ENCODE peak calls at places on chromosome 18, in four cellular contexts. One of them, this sample, is unnamed.

GRCh38 chr18:58046794-58047555 is 2.9 kb downstream of the NEDD4L start:
- DNase-seq in GM18507: no peak
- DNase-seq in Daoy: no peak
- DNase-seq in activated gamma-delta T cell treated with Interleukin-2 at 50 U/mL for 16 hours: no peak
- DNase-seq in this sample: no peak

GRCh38 chr18:24515721-24516120 is 55.3 kb downstream of the HRH4 start:
- DNase-seq in GM18507: no peak
- DNase-seq in Daoy: no peak
- DNase-seq in activated gamma-delta T cell treated with Interleukin-2 at 50 U/mL for 16 hours: no peak
- DNase-seq in this sample: no peak

GRCh38 chr18:74284501-74285004 is 7.2 kb downstream of the CYB5A start:
- DNase-seq in GM18507: no peak
- DNase-seq in Daoy: no peak
- DNase-seq in activated gamma-delta T cell treated with Interleukin-2 at 50 U/mL for 16 hours: no peak
- DNase-seq in this sample: no peak

GRCh38 chr18:54119524-54120019 is 104.9 kb downstream of the MBD2 start:
- DNase-seq in GM18507: peak
- DNase-seq in Daoy: peak
- DNase-seq in activated gamma-delta T cell treated with Interleukin-2 at 50 U/mL for 16 hours: no peak
- DNase-seq in this sample: no peak

GRCh38 chr18:9874730-9875129 is 11.0 kb upstream of the TXNDC2 start:
- DNase-seq in GM18507: no peak
- DNase-seq in Daoy: peak
- DNase-seq in activated gamma-delta T cell treated with Interleukin-2 at 50 U/mL for 16 hours: no peak
- DNase-seq in this sample: no peak

GRCh38 chr18:11259421-11259820 is 110.1 kb upstream of the PIEZO2 start:
- DNase-seq in GM18507: no peak
- DNase-seq in Daoy: peak
- DNase-seq in activated gamma-delta T cell treated with Interleukin-2 at 50 U/mL for 16 hours: no peak
- DNase-seq in this sample: no peak

GRCh38 chr18:62044490-62045000 is 142.3 kb downstream of the PIGN start:
- DNase-seq in GM18507: no peak
- DNase-seq in Daoy: no peak
- DNase-seq in activated gamma-delta T cell treated with Interleukin-2 at 50 U/mL for 16 hours: no peak
- DNase-seq in this sample: no peak

GRCh38 chr18:26516964-26517363 is 31.4 kb downstream of the KCTD1 start:
- DNase-seq in GM18507: no peak
- DNase-seq in Daoy: no peak
- DNase-seq in activated gamma-delta T cell treated with Interleukin-2 at 50 U/mL for 16 hours: no peak
- DNase-seq in this sample: no peak

GRCh38 chr18:50866765-50867164 is 12.2 kb upstream of the ME2 start:
- DNase-seq in GM18507: no peak
- DNase-seq in Daoy: no peak
- DNase-seq in activated gamma-delta T cell treated with Interleukin-2 at 50 U/mL for 16 hours: no peak
- DNase-seq in this sample: no peak

GRCh38 chr18:61965306-61965705 is 72.5 kb upstream of the RNF152 start:
- DNase-seq in GM18507: no peak
- DNase-seq in Daoy: no peak
- DNase-seq in activated gamma-delta T cell treated with Interleukin-2 at 50 U/mL for 16 hours: no peak
- DNase-seq in this sample: no peak

GRCh38 chr18:22410126-22410525 is 7.6 kb downstream of the CTAGE1 start:
- DNase-seq in GM18507: no peak
- DNase-seq in Daoy: no peak
- DNase-seq in activated gamma-delta T cell treated with Interleukin-2 at 50 U/mL for 16 hours: no peak
- DNase-seq in this sample: no peak

GRCh38 chr18:72530622-72531021 is 13.5 kb downstream of the CBLN2 start:
- DNase-seq in GM18507: no peak
- DNase-seq in Daoy: no peak
- DNase-seq in activated gamma-delta T cell treated with Interleukin-2 at 50 U/mL for 16 hours: no peak
- DNase-seq in this sample: no peak

GRCh38 chr18:47749195-47749973 is 181.1 kb downstream of the SMAD2 start:
- DNase-seq in GM18507: peak
- DNase-seq in Daoy: peak
- DNase-seq in activated gamma-delta T cell treated with Interleukin-2 at 50 U/mL for 16 hours: peak
- DNase-seq in this sample: peak

GRCh38 chr18:76167440-76167839 is 327.6 kb downstream of the ZNF516 start:
- DNase-seq in GM18507: no peak
- DNase-seq in Daoy: no peak
- DNase-seq in activated gamma-delta T cell treated with Interleukin-2 at 50 U/mL for 16 hours: no peak
- DNase-seq in this sample: peak

This sample was measured in left lung.